ENCODE peak calls at places on chromosomes 16 and 17, in four cellular contexts. J is tibial nerve, G is ascending aorta, R is Caco-2. E is an unnamed sample.
A peak's percentile ranks its signal among the peaks of the same experiment; 100 is the strongest.

GRCh38 chr17:560379-560935 is 154.2 kb downstream of the VPS53 start:
- DNase-seq in R (no peak), G (no peak), J (no peak), E (no peak)

GRCh38 chr17:80888276-80889160 is 103.1 kb upstream of the CHMP6 start:
- DNase-seq in J (no peak), R (no peak), G (no peak), E (no peak)

GRCh38 chr17:49585422-49586027 is 9.9 kb downstream of the NXPH3 start:
- DNase-seq in R (peak; percentile 86), G (no peak), J (no peak), E (no peak)

GRCh38 chr17:48187867-48188608 is 80.5 kb downstream of the SNX11 start:
- DNase-seq in G (no peak), R (no peak), J (no peak), E (no peak)

GRCh38 chr17:66227212-66228045 is 1.8 kb downstream of the APOH start:
- DNase-seq in J (no peak), R (no peak), G (no peak), E (no peak)

GRCh38 chr16:20938426-20938825 is 37.9 kb downstream of the LYRM1 start:
- DNase-seq in J (no peak), G (no peak), R (no peak), E (no peak)

GRCh38 chr17:49363251-49363650 is 1.2 kb upstream of the ZNF652 start:
- DNase-seq in R (no peak), J (no peak), G (no peak), E (no peak)

GRCh38 chr17:16427020-16427419 is 11.6 kb downstream of the TRPV2 start:
- DNase-seq in R (no peak), G (no peak), J (no peak), E (no peak)

GRCh38 chr17:53032861-53033271 is 789.9 kb upstream of the KIF2B start:
- DNase-seq in R (peak; percentile 75), J (no peak), G (no peak), E (no peak)

GRCh38 chr16:78689031-78689430 is 589.6 kb downstream of the WWOX start:
- DNase-seq in R (no peak), J (no peak), G (no peak), E (peak; percentile 16)

GRCh38 chr17:61402978-61403845 is 3.6 kb downstream of the TBX2 start:
- DNase-seq in R (no peak), J (peak; percentile 3), G (no peak), E (peak; percentile 43)

GRCh38 chr17:72631568-72631967 is 460.9 kb downstream of the SLC39A11 start:
- DNase-seq in G (no peak), R (no peak), J (no peak), E (no peak)

GRCh38 chr16:23351360-23351759 is 49.3 kb downstream of the SCNN1B start:
- DNase-seq in G (no peak), R (no peak), J (no peak), E (no peak)

GRCh38 chr16:2034695-2035430 is 8.2 kb downstream of the NHERF2 start:
- DNase-seq in R (no peak), J (no peak), G (no peak), E (no peak)

GRCh38 chr17:74063439-74063838 is 140.0 kb upstream of the RPL38 start:
- DNase-seq in J (no peak), G (no peak), R (no peak), E (no peak)

GRCh38 chr17:8628172-8628571 is 2.4 kb downstream of the MYH10 start:
- DNase-seq in J (no peak), R (no peak), G (no peak), E (no peak)

GRCh38 chr17:27807567-27808470 is 7.5 kb upstream of the NOS2 start:
- DNase-seq in G (no peak), J (no peak), R (peak; percentile 63), E (no peak)

GRCh38 chr17:19249681-19250080 is 12.5 kb downstream of the EPN2 start:
- DNase-seq in J (no peak), R (no peak), G (no peak), E (no peak)

GRCh38 chr17:66526827-66527226 is 224.4 kb downstream of the PRKCA start:
- DNase-seq in J (no peak), R (no peak), G (no peak), E (no peak)

GRCh38 chr17:80265205-80266068 is 4.8 kb downstream of the RNF213 start:
- DNase-seq in J (no peak), R (no peak), G (no peak), E (no peak)

GRCh38 chr16:46715769-46716305 is 26.4 kb downstream of the ORC6 start:
- DNase-seq in R (no peak), J (no peak), G (no peak), E (no peak)

GRCh38 chr17:1108560-1108809 is 71.3 kb downstream of the ABR start:
- DNase-seq in G (no peak), R (no peak), J (no peak), E (no peak)

GRCh38 chr16:84324439-84325262 is 30.0 kb downstream of the WFDC1 start:
- DNase-seq in G (no peak), R (no peak), J (no peak), E (no peak)

GRCh38 chr17:46003907-46004748 is 5.1 kb downstream of the STH start:
- DNase-seq in G (no peak), R (no peak), J (no peak), E (no peak)

GRCh38 chr17:3005696-3006095 is 57.7 kb downstream of the OR1D5 start:
- DNase-seq in R (no peak), G (no peak), J (no peak), E (no peak)

GRCh38 chr17:4345569-4345968 is 20.9 kb downstream of the UBE2G1 start:
- DNase-seq in R (no peak), G (no peak), J (no peak), E (no peak)

GRCh38 chr16:55562936-55563335 is 3.5 kb upstream of the CAPNS2 start:
- DNase-seq in R (no peak), G (no peak), J (no peak), E (no peak)

GRCh38 chr17:50425682-50426471 is at the start of gene ACSF2:
- DNase-seq in G (peak; percentile 20), R (peak; percentile 93), J (peak; percentile 42), E (peak; percentile 27)

GRCh38 chr17:76260669-76261068 is 4.5 kb upstream of the UBALD2 start:
- DNase-seq in J (no peak), G (no peak), R (no peak), E (no peak)

GRCh38 chr17:75576661-75577060 is 10.9 kb upstream of the MYO15B start:
- DNase-seq in G (no peak), R (peak; percentile 54), J (no peak), E (no peak)

GRCh38 chr16:46907061-46907774 is 23.1 kb downstream of the GPT2 start:
- DNase-seq in J (no peak), G (no peak), R (no peak), E (no peak)

GRCh38 chr16:55512941-55513340 is 4.1 kb downstream of the LPCAT2 start:
- DNase-seq in J (no peak), R (no peak), G (no peak), E (no peak)

GRCh38 chr17:81879121-81879520 is 8.0 kb upstream of the ARHGDIA start:
- DNase-seq in R (no peak), G (no peak), J (no peak), E (no peak)

DNA sequence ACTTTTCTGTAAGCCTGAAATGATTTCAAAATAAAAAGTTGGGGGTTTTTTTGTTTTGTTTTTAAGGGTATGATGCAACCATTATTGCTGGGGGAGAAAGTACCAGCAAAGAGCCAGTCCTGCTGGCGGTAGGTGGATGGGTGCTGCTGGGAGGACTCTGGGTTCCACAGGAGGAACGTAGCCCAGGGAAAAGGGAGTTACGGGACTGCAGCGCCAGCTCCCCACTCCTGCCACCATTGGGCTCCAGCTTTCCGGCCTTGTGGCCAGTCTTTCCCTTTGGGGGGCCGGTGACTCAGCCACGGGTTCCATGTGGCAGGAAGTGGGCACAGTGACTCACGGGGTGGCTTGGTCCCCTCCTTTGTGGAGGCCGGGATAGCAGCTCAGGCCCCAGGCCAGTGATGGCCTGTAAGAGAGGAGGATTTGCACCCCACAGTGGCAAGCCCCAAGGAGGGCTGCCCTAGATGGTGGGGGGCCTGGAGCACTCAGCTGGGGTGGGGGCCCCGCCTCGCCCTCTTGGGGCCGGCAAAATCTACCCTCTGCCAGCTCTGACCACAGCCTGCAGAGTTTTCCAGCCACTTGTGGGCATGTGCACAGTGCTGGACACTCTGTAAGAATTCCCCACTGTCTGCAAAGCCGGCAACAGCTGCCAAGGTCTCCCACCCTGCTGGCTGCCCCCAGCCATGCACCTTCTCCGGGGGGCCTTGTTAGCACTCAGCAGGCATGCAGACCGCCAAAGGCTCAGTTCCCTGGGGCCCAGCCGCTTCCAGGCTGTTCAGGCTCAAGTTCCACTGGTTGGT is 30.4 kb downstream of the SOCS3 start:
- DNase-seq in G (no peak), J (no peak), R (no peak), E (peak; percentile 66)
- TF ChIP-seq CTCF in G (no peak), J (no peak), R (no peak), E (no peak)

GRCh38 chr16:702341-702740 is 3.3 kb downstream of the FBXL16 start:
- DNase-seq in G (no peak), R (no peak), J (no peak), E (no peak)
- H3K27me3 ChIP-seq in G (peaks cover 33% of the 10 kb centered on the region), R (no peaks in the 10 kb centered on the region), J (no peaks in the 10 kb centered on the region), E (peaks cover 71% of the 10 kb centered on the region)

DNA sequence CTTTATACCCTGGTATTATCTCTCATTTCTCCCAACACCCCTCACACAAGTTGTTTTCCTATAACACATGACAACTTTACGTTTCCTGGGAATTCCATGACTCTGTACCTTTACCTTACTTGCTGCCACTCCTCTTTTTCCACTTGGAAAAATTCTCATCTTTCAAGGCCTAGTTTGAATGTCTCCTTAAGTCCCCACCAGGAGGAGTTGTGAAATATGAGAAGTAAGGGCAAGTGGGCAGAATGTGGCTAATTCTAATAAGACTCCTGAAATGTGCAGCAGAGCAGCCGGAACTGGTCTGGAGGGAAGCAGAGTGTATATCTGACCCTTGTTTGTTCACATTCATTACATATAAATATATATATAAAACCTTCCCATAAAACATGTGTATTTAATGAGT is 39.7 kb downstream of the BRCA1 start:
- DNase-seq in G (no peak), R (peak; percentile 19), J (no peak), E (no peak)
- TF ChIP-seq CTCF in G (no peak), R (peak; percentile 46), J (no peak), E (peak; percentile 21)

DNA sequence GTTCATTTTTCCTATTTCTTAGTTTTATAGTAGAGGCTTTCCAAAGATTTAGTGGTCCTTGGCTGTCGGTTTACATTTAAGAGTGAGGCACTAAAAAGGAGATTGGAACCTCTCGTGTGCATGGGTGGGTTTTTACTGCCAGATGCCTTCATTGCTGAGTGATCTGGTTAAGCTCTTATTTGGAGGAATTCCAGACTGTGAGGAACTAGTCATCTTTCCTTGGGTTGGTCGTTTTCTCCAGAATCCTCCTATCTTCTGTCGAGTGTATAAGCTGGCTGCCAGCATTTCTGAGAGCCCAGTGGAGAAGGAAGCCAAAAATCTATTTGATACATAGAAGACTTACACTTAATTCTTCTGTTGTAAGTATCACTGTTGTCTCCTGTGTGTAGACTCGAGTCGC is 22.6 kb downstream of the IST1 start:
- DNase-seq in J (no peak), R (no peak), G (no peak), E (peak; percentile 45)
- H3K27me3 ChIP-seq in J (no peaks in the 10 kb centered on the region), R (no peaks in the 10 kb centered on the region), G (no peaks in the 10 kb centered on the region), E (no peaks in the 10 kb centered on the region)

E was measured in brain microvascular endothelial cell.